ENCODE peak calls at places on chromosome 14, in nine cellular contexts. X is naive thymus-derived CD4-positive, alpha-beta T cell; H is right atrium auricular region; F is transverse colon; G is mesenchymal stem cell; P is substantia nigra; B is sigmoid colon; V is OCI-LY7; K is upper lobe of right lung. Y is an unnamed sample.

GRCh38 chr14:92785601-92786426 is 8.3 kb upstream of the GOLGA5 start:
- DNase-seq in X (no peak), H (peak; percentile 82), F (no peak), G (peak; percentile 94), P (no peak), B (no peak), V (no peak), K (no peak), Y (peak; percentile 89)

GRCh38 chr14:63493246-63493645 is 49.9 kb downstream of the PPP2R5E start:
- DNase-seq in X (no peak), H (no peak), F (no peak), G (no peak), P (no peak), B (no peak), V (peak; percentile 8), K (no peak), Y (peak; percentile 33)

GRCh38 chr14:38481939-38482678 is 226.2 kb upstream of the CLEC14A start:
- DNase-seq in X (no peak), H (no peak), F (no peak), G (peak; percentile 86), P (no peak), B (no peak), V (no peak), K (peak; percentile 57), Y (peak; percentile 19)

GRCh38 chr14:61581955-61582615 is 113.2 kb upstream of the HIF1A start:
- DNase-seq in X (no peak), H (no peak), F (no peak), G (peak; percentile 40), P (no peak), B (no peak), V (no peak), K (no peak), Y (peak; percentile 68)

GRCh38 chr14:80496090-80496489 is 284.8 kb upstream of the DIO2 start:
- DNase-seq in X (no peak), H (no peak), F (no peak), G (no peak), P (no peak), B (no peak), V (no peak), K (no peak), Y (no peak)

GRCh38 chr14:76950043-76951020 is 78.2 kb downstream of the IRF2BPL start:
- DNase-seq in X (no peak), H (no peak), F (no peak), G (peak; percentile 48), P (no peak), B (no peak), V (no peak), K (no peak), Y (peak; percentile 78)

GRCh38 chr14:59359451-59360124 is 105.6 kb downstream of the GPR135 start:
- DNase-seq in X (no peak), H (no peak), F (no peak), G (no peak), P (no peak), B (no peak), V (peak; percentile 43), K (no peak), Y (peak; percentile 37)

GRCh38 chr14:74518221-74518620 is 24.7 kb downstream of the ISCA2 start:
- DNase-seq in X (no peak), H (no peak), F (no peak), G (no peak), P (no peak), B (peak; percentile 13), V (no peak), K (peak; percentile 34), Y (no peak)

GRCh38 chr14:63614964-63615363 is 26.7 kb downstream of the WDR89 start:
- DNase-seq in X (no peak), H (no peak), F (no peak), G (peak; percentile 35), P (no peak), B (no peak), V (no peak), K (no peak), Y (peak; percentile 41)

GRCh38 chr14:72780771-72781170 is 113.1 kb downstream of the DPF3 start:
- DNase-seq in X (no peak), H (peak; percentile 23), F (no peak), G (peak; percentile 45), P (no peak), B (no peak), V (no peak), K (no peak), Y (peak; percentile 81)

GRCh38 chr14:101473795-101474562 is 87.3 kb upstream of the DIO3 start:
- DNase-seq in X (no peak), H (no peak), F (no peak), G (no peak), P (no peak), B (peak; percentile 49), V (no peak), K (peak; percentile 54), Y (no peak)

GRCh38 chr14:101474563-101475467 is 86.5 kb upstream of the DIO3 start:
- DNase-seq in X (no peak), H (no peak), F (no peak), G (no peak), P (no peak), B (peak; percentile 53), V (no peak), K (peak; percentile 41), Y (no peak)

GRCh38 chr14:101471723-101472517 is 89.4 kb upstream of the DIO3 start:
- DNase-seq in X (no peak), H (peak; percentile 44), F (no peak), G (no peak), P (no peak), B (peak; percentile 46), V (no peak), K (peak; percentile 47), Y (no peak)

GRCh38 chr14:101472518-101472849 is 88.8 kb upstream of the DIO3 start:
- DNase-seq in X (no peak), H (no peak), F (no peak), G (no peak), P (no peak), B (no peak), V (no peak), K (no peak), Y (no peak)

DNA sequence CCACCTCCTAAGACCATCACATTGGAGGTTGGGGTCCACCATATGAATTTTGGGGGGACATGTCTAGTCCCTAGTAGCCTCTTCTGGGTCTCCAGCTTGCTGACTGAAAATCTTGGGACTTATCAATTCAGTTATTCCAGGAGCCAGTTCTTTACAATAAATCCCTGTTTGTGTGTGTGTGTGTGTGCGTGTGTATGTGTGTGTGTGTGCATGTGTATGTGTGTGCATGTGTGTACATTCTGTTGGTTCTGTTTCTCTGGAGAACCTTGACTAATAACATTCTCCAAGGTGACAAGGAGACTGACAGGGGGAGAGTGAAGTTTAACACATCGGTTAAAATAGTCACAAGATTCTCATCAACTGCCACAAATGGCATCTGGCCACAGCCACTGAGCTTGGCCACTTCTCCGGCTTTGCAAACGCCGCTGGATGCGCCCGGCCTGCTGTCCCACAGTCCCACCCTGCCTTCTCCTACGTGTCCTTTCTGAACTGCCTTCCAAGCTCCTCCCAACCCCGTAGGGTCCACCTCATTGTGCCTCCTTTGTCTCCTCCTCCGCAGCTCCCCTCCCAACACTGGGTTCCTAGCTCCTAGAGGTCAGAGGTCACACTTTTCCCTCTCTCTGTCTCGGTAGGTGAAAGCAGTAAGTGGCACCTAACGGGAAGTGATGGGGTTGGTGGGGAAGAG is 88.1 kb upstream of the DIO3 start:
- DNase-seq in X (no peak), H (peak; percentile 42), F (no peak), G (no peak), P (no peak), B (peak; percentile 46), V (no peak), K (peak; percentile 59), Y (no peak)
- H3K27ac ChIP-seq in X (no peak overlapping the region), H (no peak overlapping the region), F (no peak overlapping the region), G (no peak overlapping the region), P (no peak overlapping the region), B (no peak overlapping the region), V (no peak overlapping the region), K (no peak overlapping the region), Y (no peak overlapping the region)

GRCh38 chr14:68178282-68178681 is 358.7 kb downstream of the RAD51B start:
- DNase-seq in X (no peak), H (no peak), F (no peak), G (no peak), P (no peak), B (no peak), V (no peak), K (no peak), Y (peak; percentile 70)
- H3K27ac ChIP-seq in X (no peak overlapping the region), H (no peak overlapping the region), F (peak overlapping the region; percentile 28), G (no peak overlapping the region), P (no peak overlapping the region), B (peak overlapping the region; percentile 66), V (no peak overlapping the region), K (no peak overlapping the region), Y (no peak overlapping the region)

DNA sequence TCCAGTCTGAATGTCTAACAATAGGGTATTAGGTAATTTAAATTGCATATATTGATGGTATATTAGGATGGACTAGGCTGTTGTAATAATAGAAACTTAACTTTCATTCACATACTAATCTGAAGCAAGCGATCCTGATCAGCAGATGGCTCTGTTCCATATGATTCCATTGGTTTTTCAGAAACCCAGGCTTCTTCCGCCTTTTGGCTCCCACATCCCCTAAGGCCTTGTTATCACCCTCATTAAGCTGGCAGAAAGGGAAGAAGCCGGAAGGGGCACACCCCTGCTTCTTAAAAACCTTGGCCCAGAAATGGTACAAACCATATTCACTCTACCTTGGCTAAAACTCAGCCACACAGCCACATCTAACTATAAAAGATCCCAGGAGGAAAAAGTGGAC is 329.2 kb downstream of the PCNX1 start:
- DNase-seq in X (no peak), H (no peak), F (no peak), G (no peak), P (no peak), B (no peak), V (no peak), K (no peak), Y (no peak)
- H3K27ac ChIP-seq in X (no peak overlapping the region), H (no peak overlapping the region), F (no peak overlapping the region), G (no peak overlapping the region), P (no peak overlapping the region), B (no peak overlapping the region), V (no peak overlapping the region), K (no peak overlapping the region), Y (no peak overlapping the region)

DNA sequence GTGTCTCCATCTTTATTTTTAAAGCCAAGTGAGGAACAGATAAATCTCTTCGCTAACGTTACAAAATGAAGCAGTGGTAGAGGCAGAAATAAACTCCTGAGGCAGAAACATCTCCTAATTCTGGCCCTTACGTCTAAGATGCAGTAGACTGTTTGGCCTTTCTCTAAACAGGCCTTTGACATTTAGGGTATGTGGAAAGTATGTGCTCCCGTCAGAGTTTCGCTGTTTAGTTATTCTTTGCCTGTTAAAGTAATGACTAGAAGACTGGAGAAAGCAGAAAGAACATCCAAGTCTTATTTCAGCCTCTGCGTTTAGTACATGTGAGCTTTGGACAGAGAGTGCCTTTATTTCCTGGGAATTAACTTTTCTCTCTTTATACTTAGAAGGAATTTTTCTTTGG is 216.6 kb downstream of the RAD51B start:
- DNase-seq in X (no peak), H (no peak), F (no peak), G (peak; percentile 72), P (no peak), B (peak; percentile 66), V (no peak), K (no peak), Y (no peak)
- H3K27ac ChIP-seq in X (no peak overlapping the region), H (no peak overlapping the region), F (peak overlapping the region; percentile 80), G (no peak overlapping the region), P (no peak overlapping the region), B (peak overlapping the region; percentile 82), V (no peak overlapping the region), K (no peak overlapping the region), Y (no peak overlapping the region)

GRCh38 chr14:103367995-103368394 is 17.2 kb upstream of the MARK3 start:
- DNase-seq in X (no peak), H (no peak), F (no peak), G (no peak), P (no peak), B (no peak), V (no peak), K (no peak), Y (no peak)
- H3K27ac ChIP-seq in X (no peak overlapping the region), H (no peak overlapping the region), F (no peak overlapping the region), G (no peak overlapping the region), P (no peak overlapping the region), B (no peak overlapping the region), V (no peak overlapping the region), K (no peak overlapping the region), Y (no peak overlapping the region)